ENCODE peak calls at places on chromosomes 16 and 17, in five cellular contexts. One of them, this sample, is unnamed.

GRCh38 chr16:56277040-56277439 is 85.8 kb downstream of the GNAO1 start:
- DNase-seq in upper lobe of left lung: peak; percentile 15
- DNase-seq in mesendoderm: peak; percentile 76
- DNase-seq in heart left ventricle: no peak
- DNase-seq in endodermal cell: peak; percentile 89
- DNase-seq in this sample: no peak

GRCh38 chr16:25855818-25856217 is 164.1 kb downstream of the HS3ST4 start:
- DNase-seq in mesendoderm: peak; percentile 94
- DNase-seq in heart left ventricle: no peak
- DNase-seq in endodermal cell: peak; percentile 83
- DNase-seq in upper lobe of left lung: no peak
- DNase-seq in this sample: no peak

GRCh38 chr16:14198603-14199002 is 127.5 kb downstream of the MRTFB start:
- DNase-seq in heart left ventricle: no peak
- DNase-seq in mesendoderm: no peak
- DNase-seq in upper lobe of left lung: no peak
- DNase-seq in endodermal cell: no peak
- DNase-seq in this sample: no peak

GRCh38 chr16:57091990-57092785 is at the start of gene CPNE2:
- DNase-seq in upper lobe of left lung: peak; percentile 71
- DNase-seq in mesendoderm: peak; percentile 45
- DNase-seq in endodermal cell: peak; percentile 78
- DNase-seq in heart left ventricle: peak; percentile 74
- DNase-seq in this sample: peak; percentile 21

GRCh38 chr16:81319221-81319912 is 4.6 kb downstream of the GAN start:
- DNase-seq in mesendoderm: peak; percentile 65
- DNase-seq in endodermal cell: peak; percentile 22
- DNase-seq in upper lobe of left lung: no peak
- DNase-seq in heart left ventricle: no peak
- DNase-seq in this sample: no peak

GRCh38 chr17:21493993-21494392 is 117.8 kb downstream of the KCNJ12 start:
- DNase-seq in endodermal cell: peak; percentile 46
- DNase-seq in heart left ventricle: no peak
- DNase-seq in upper lobe of left lung: no peak
- DNase-seq in mesendoderm: no peak
- DNase-seq in this sample: no peak

GRCh38 chr16:57519796-57520360 is 16.5 kb downstream of the CCDC102A start:
- DNase-seq in endodermal cell: peak; percentile 94
- DNase-seq in upper lobe of left lung: peak; percentile 77
- DNase-seq in mesendoderm: peak; percentile 78
- DNase-seq in heart left ventricle: peak; percentile 70
- DNase-seq in this sample: peak; percentile 77

GRCh38 chr17:2034806-2035548 is 5.0 kb downstream of the DPH1 start:
- DNase-seq in endodermal cell: no peak
- DNase-seq in heart left ventricle: no peak
- DNase-seq in mesendoderm: peak; percentile 13
- DNase-seq in upper lobe of left lung: no peak
- DNase-seq in this sample: no peak

GRCh38 chr17:77721823-77722160 is 236.7 kb upstream of the TNRC6C start:
- DNase-seq in heart left ventricle: no peak
- DNase-seq in upper lobe of left lung: no peak
- DNase-seq in endodermal cell: peak; percentile 58
- DNase-seq in mesendoderm: no peak
- DNase-seq in this sample: no peak

GRCh38 chr17:73302189-73302588 is 9.6 kb downstream of the CDC42EP4 start:
- DNase-seq in endodermal cell: no peak
- DNase-seq in upper lobe of left lung: no peak
- DNase-seq in heart left ventricle: no peak
- DNase-seq in mesendoderm: no peak
- DNase-seq in this sample: no peak

GRCh38 chr16:3029499-3030127 is 5.8 kb downstream of the THOC6 start:
- DNase-seq in mesendoderm: no peak
- DNase-seq in endodermal cell: peak; percentile 50
- DNase-seq in upper lobe of left lung: no peak
- DNase-seq in heart left ventricle: no peak
- DNase-seq in this sample: no peak

GRCh38 chr16:64626771-64627170 is 495.1 kb downstream of the CDH11 start:
- DNase-seq in endodermal cell: no peak
- DNase-seq in mesendoderm: no peak
- DNase-seq in upper lobe of left lung: no peak
- DNase-seq in heart left ventricle: no peak
- DNase-seq in this sample: no peak

GRCh38 chr16:2511128-2511785 is 2.5 kb upstream of the ATP6V0C start:
- DNase-seq in upper lobe of left lung: peak; percentile 77
- DNase-seq in heart left ventricle: no peak
- DNase-seq in endodermal cell: no peak
- DNase-seq in mesendoderm: peak; percentile 47
- DNase-seq in this sample: no peak

GRCh38 chr16:22898131-22898530 is 84.2 kb downstream of the HS3ST2 start:
- DNase-seq in mesendoderm: no peak
- DNase-seq in heart left ventricle: no peak
- DNase-seq in endodermal cell: no peak
- DNase-seq in upper lobe of left lung: no peak
- DNase-seq in this sample: no peak

GRCh38 chr16:77540656-77541055 is 105.8 kb upstream of the ADAMTS18 start:
- DNase-seq in upper lobe of left lung: no peak
- DNase-seq in endodermal cell: no peak
- DNase-seq in heart left ventricle: no peak
- DNase-seq in mesendoderm: peak; percentile 10
- DNase-seq in this sample: no peak

GRCh38 chr16:15055141-15056053 is 477 bp downstream of the NTAN1 start:
- DNase-seq in mesendoderm: peak; percentile 71
- DNase-seq in endodermal cell: no peak
- DNase-seq in heart left ventricle: peak; percentile 60
- DNase-seq in upper lobe of left lung: peak; percentile 58
- DNase-seq in this sample: peak; percentile 86

GRCh38 chr16:66895697-66895995 is 15.3 kb downstream of the PDP2 start:
- DNase-seq in upper lobe of left lung: no peak
- DNase-seq in mesendoderm: no peak
- DNase-seq in heart left ventricle: peak; percentile 27
- DNase-seq in endodermal cell: no peak
- DNase-seq in this sample: no peak

GRCh38 chr16:24612656-24613055 is 73.3 kb downstream of the RBBP6 start:
- DNase-seq in upper lobe of left lung: no peak
- DNase-seq in mesendoderm: no peak
- DNase-seq in heart left ventricle: no peak
- DNase-seq in endodermal cell: no peak
- DNase-seq in this sample: no peak

GRCh38 chr16:24609417-24609739 is 70.0 kb downstream of the RBBP6 start:
- DNase-seq in mesendoderm: no peak
- DNase-seq in endodermal cell: no peak
- DNase-seq in heart left ventricle: no peak
- DNase-seq in upper lobe of left lung: no peak
- DNase-seq in this sample: no peak

GRCh38 chr16:24611310-24611709 is 71.9 kb downstream of the RBBP6 start:
- DNase-seq in endodermal cell: no peak
- DNase-seq in heart left ventricle: no peak
- DNase-seq in mesendoderm: no peak
- DNase-seq in upper lobe of left lung: no peak
- DNase-seq in this sample: no peak

GRCh38 chr16:24610421-24610765 is 71.0 kb downstream of the RBBP6 start:
- DNase-seq in endodermal cell: peak; percentile 79
- DNase-seq in heart left ventricle: peak; percentile 34
- DNase-seq in upper lobe of left lung: no peak
- DNase-seq in mesendoderm: peak; percentile 45
- DNase-seq in this sample: no peak

DNA sequence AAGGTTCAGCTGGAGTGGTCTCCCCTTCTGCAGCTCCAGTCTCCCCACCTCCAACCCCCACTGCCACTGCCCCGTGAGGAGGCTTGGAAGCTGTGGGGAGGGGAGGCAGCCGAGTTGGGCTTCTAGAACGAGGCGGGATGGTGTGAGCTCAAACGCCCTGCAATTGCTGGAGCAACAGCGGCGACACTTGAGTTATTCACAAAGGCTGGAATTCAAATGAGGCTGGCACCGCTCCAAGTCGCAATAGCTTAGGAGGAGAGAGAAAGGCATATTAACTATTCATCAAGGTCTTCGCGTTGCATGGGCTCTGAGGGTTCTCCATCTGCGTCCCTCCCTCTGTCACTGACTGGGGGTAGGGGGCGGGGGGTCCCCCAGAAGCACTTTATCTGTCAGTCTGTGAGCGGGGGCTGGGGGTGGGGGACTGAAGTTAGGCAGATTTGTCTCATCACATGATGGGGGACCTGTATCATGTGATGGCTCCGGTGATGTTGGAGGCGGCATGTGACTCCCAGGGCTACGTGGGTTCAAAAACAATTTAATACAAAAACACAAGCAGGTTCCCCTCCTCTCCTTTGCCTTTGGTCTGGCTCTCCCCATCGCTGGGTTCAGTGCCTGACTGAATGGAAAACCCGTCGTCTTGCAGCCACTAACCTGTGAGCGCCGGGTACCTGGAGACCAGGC is 70.5 kb downstream of the RBBP6 start:
- DNase-seq in upper lobe of left lung: peak; percentile 54
- DNase-seq in mesendoderm: peak; percentile 66
- DNase-seq in heart left ventricle: peak; percentile 33
- DNase-seq in endodermal cell: peak; percentile 80
- DNase-seq in this sample: no peak
- H3K27ac ChIP-seq in upper lobe of left lung: no peak overlapping the region
- H3K27ac ChIP-seq in mesendoderm: no peak overlapping the region
- H3K27ac ChIP-seq in heart left ventricle: no peak overlapping the region
- H3K27ac ChIP-seq in endodermal cell: peak overlapping the region; percentile 40
- H3K27ac ChIP-seq in this sample: no peak overlapping the region

GRCh38 chr17:45263477-45263860 is 1.6 kb upstream of the SPATA32 start:
- DNase-seq in upper lobe of left lung: no peak
- DNase-seq in endodermal cell: no peak
- DNase-seq in heart left ventricle: no peak
- DNase-seq in mesendoderm: no peak
- DNase-seq in this sample: peak; percentile 35
- H3K4me3 ChIP-seq in upper lobe of left lung: no peak overlapping the region
- H3K4me3 ChIP-seq in endodermal cell: no peak overlapping the region
- H3K4me3 ChIP-seq in heart left ventricle: no peak overlapping the region
- H3K4me3 ChIP-seq in mesendoderm: no peak overlapping the region
- H3K4me3 ChIP-seq in this sample: no peak overlapping the region

GRCh38 chr17:7124923-7125322 is 10.3 kb upstream of the ASGR2 start:
- DNase-seq in heart left ventricle: no peak
- DNase-seq in upper lobe of left lung: no peak
- DNase-seq in mesendoderm: no peak
- DNase-seq in endodermal cell: no peak
- DNase-seq in this sample: no peak

GRCh38 chr17:7130626-7131467 is 16.2 kb upstream of the ASGR2 start:
- DNase-seq in endodermal cell: peak; percentile 76
- DNase-seq in upper lobe of left lung: no peak
- DNase-seq in mesendoderm: peak; percentile 49
- DNase-seq in heart left ventricle: no peak
- DNase-seq in this sample: no peak

GRCh38 chr17:7132511-7133094 is 18.0 kb upstream of the ASGR2 start:
- DNase-seq in upper lobe of left lung: no peak
- DNase-seq in heart left ventricle: no peak
- DNase-seq in endodermal cell: peak; percentile 96
- DNase-seq in mesendoderm: peak; percentile 97
- DNase-seq in this sample: peak; percentile 77

GRCh38 chr17:7129311-7129710 is 14.7 kb upstream of the ASGR2 start:
- DNase-seq in endodermal cell: no peak
- DNase-seq in upper lobe of left lung: no peak
- DNase-seq in mesendoderm: no peak
- DNase-seq in heart left ventricle: no peak
- DNase-seq in this sample: no peak

GRCh38 chr17:7128174-7128573 is 13.6 kb upstream of the ASGR2 start:
- DNase-seq in mesendoderm: no peak
- DNase-seq in endodermal cell: no peak
- DNase-seq in heart left ventricle: no peak
- DNase-seq in upper lobe of left lung: no peak
- DNase-seq in this sample: no peak
- H3K27me3 ChIP-seq in mesendoderm: no peaks in the 10 kb centered on the region
- H3K27me3 ChIP-seq in endodermal cell: no peaks in the 10 kb centered on the region
- H3K27me3 ChIP-seq in heart left ventricle: no peaks in the 10 kb centered on the region
- H3K27me3 ChIP-seq in upper lobe of left lung: no peaks in the 10 kb centered on the region
- H3K27me3 ChIP-seq in this sample: no peaks in the 10 kb centered on the region

GRCh38 chr17:58085039-58085715 is 2.0 kb downstream of the DYNLL2 start:
- DNase-seq in heart left ventricle: no peak
- DNase-seq in mesendoderm: no peak
- DNase-seq in upper lobe of left lung: no peak
- DNase-seq in endodermal cell: peak; percentile 50
- DNase-seq in this sample: no peak
- H3K27ac ChIP-seq in heart left ventricle: peak overlapping the region; percentile 94
- H3K27ac ChIP-seq in mesendoderm: no peak overlapping the region
- H3K27ac ChIP-seq in upper lobe of left lung: no peak overlapping the region
- H3K27ac ChIP-seq in endodermal cell: no peak overlapping the region
- H3K27ac ChIP-seq in this sample: no peak overlapping the region

DNA sequence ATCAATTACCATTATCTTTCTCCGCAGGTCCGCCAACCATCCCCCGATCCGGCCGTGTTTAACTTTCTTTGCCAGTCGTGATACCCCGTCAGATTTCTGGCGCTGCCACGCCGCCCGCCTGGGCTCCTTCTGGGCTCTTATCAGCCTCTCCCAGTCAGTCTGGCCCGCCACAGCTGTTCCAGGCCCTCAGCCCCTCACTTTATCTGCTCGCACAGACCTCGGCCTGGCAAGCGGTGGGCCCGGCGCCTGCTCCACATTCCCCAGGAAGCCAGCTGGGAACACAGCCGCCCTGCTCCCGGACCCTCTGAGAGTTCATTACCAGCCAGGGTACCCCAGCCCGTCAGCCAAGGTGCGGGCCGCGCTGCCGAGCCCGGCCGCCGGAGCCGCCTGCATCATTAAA is 157.5 kb downstream of the ZNF423 start:
- DNase-seq in mesendoderm: peak; percentile 74
- DNase-seq in upper lobe of left lung: no peak
- DNase-seq in heart left ventricle: peak; percentile 54
- DNase-seq in endodermal cell: peak; percentile 79
- DNase-seq in this sample: no peak
- H3K4me3 ChIP-seq in mesendoderm: no peak overlapping the region
- H3K4me3 ChIP-seq in upper lobe of left lung: no peak overlapping the region
- H3K4me3 ChIP-seq in heart left ventricle: peak overlapping the region; percentile 16
- H3K4me3 ChIP-seq in endodermal cell: no peak overlapping the region
- H3K4me3 ChIP-seq in this sample: no peak overlapping the region

GRCh38 chr16:12903325-12904040 is 2.1 kb downstream of the SHISA9 start:
- DNase-seq in upper lobe of left lung: no peak
- DNase-seq in heart left ventricle: no peak
- DNase-seq in mesendoderm: peak; percentile 53
- DNase-seq in endodermal cell: peak; percentile 78
- DNase-seq in this sample: no peak
- H3K27me3 ChIP-seq in upper lobe of left lung: no peaks in the 10 kb centered on the region
- H3K27me3 ChIP-seq in heart left ventricle: peaks cover 53% of the 10 kb centered on the region
- H3K27me3 ChIP-seq in mesendoderm: no peaks in the 10 kb centered on the region
- H3K27me3 ChIP-seq in endodermal cell: peaks cover 11% of the 10 kb centered on the region
- H3K27me3 ChIP-seq in this sample: peaks cover 5% of the 10 kb centered on the region

GRCh38 chr16:50702725-50703124 is 9.3 kb downstream of the NOD2 start:
- DNase-seq in heart left ventricle: no peak
- DNase-seq in upper lobe of left lung: peak; percentile 10
- DNase-seq in mesendoderm: no peak
- DNase-seq in endodermal cell: no peak
- DNase-seq in this sample: no peak
- H3K27ac ChIP-seq in heart left ventricle: no peak overlapping the region
- H3K27ac ChIP-seq in upper lobe of left lung: no peak overlapping the region
- H3K27ac ChIP-seq in mesendoderm: no peak overlapping the region
- H3K27ac ChIP-seq in endodermal cell: no peak overlapping the region
- H3K27ac ChIP-seq in this sample: no peak overlapping the region

This sample was measured in CD8-positive, alpha-beta memory T cell.